ENCODE peak calls at places on chromosomes 2 and 18, in six cellular contexts. C is GM23248, M is PC-3, Y is GM23338, W is SK-N-SH, N is MM.1S. U is an unnamed sample. For H3F3A, the result is how much of the 10 kb centered on the place peaks cover.

GRCh38 chr18:75320506-75320905 is 107.0 kb downstream of the SMIM21 start:
- DNase-seq in C (no peak), M (no peak), Y (no peak), W (no peak), N (no peak), U (no peak)

GRCh38 chr2:239257511-239257937 is 143.3 kb downstream of the HDAC4 start:
- DNase-seq in C (peak), M (peak), Y (no peak), W (no peak), N (peak), U (no peak)

GRCh38 chr2:159968282-159968900 is 94.0 kb downstream of the PLA2R1 start:
- DNase-seq in C (peak), M (peak), Y (peak), W (peak), N (peak), U (peak)

GRCh38 chr2:130728549-130729310 is at the start of gene GPR148:
- DNase-seq in C (no peak), M (no peak), Y (no peak), W (no peak), N (no peak), U (no peak)

GRCh38 chr2:26573241-26573925 is 67.8 kb downstream of the CIB4 start:
- DNase-seq in C (no peak), M (no peak), Y (no peak), W (no peak), N (no peak), U (no peak)

GRCh38 chr2:27407798-27408491 is 1.4 kb downstream of the PPM1G start:
- DNase-seq in C (peak), M (peak), Y (peak), W (peak), N (no peak), U (peak)

GRCh38 chr2:128577141-128577930 is 258.7 kb upstream of the HS6ST1 start:
- DNase-seq in C (no peak), M (no peak), Y (no peak), W (no peak), N (no peak), U (no peak)

GRCh38 chr2:26016012-26016742 is 17.7 kb upstream of the RAB10 start:
- DNase-seq in C (no peak), M (no peak), Y (no peak), W (no peak), N (no peak), U (no peak)

GRCh38 chr2:12982149-12982584 is 265.4 kb downstream of the TRIB2 start:
- DNase-seq in C (peak), M (no peak), Y (no peak), W (peak), N (no peak), U (no peak)

GRCh38 chr2:164877927-164878326 is 36.3 kb upstream of the COBLL1 start:
- DNase-seq in C (no peak), M (no peak), Y (no peak), W (no peak), N (no peak), U (no peak)

GRCh38 chr2:236568068-236568921 is 1.3 kb upstream of the ACKR3 start:
- DNase-seq in C (peak), M (no peak), Y (peak), W (peak), N (peak), U (peak)

GRCh38 chr2:82823892-82824291 is 1635.2 kb downstream of the SUCLG1 start:
- DNase-seq in C (no peak), M (no peak), Y (no peak), W (no peak), N (no peak), U (no peak)

GRCh38 chr2:128305555-128306080 is 13.1 kb downstream of the HS6ST1 start:
- DNase-seq in C (peak), M (peak), Y (no peak), W (no peak), N (no peak), U (no peak)

GRCh38 chr2:98212291-98212690 is 125.3 kb downstream of the VWA3B start:
- DNase-seq in C (no peak), M (no peak), Y (no peak), W (no peak), N (no peak), U (peak)
- TF ChIP-seq EZH2phosphoT487 in C (no peak), M (no peak), Y (no peak), W (no peak), N (no peak), U (no peak)

DNA sequence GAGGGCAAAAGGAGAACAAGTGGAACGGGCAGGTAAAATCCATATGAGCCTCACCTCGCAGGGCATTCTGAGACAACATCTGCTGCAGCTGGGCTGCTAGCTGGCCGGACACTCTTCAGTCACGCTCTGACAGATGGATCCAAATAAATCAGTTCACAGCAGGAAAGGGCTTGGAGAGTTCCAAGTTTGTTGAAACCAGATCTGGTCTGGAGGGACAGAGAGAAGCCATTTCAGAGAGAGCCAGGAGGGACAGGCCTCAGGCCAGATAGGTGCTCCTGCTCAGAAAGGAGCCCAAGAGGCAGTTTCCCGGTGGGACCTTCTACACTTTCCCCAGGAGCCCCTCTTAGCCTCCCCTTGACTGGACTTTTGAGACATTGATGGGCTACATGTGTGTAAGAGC is 28.2 kb upstream of the TNP1 start:
- DNase-seq in C (no peak), M (no peak), Y (no peak), W (no peak), N (no peak), U (no peak)
- H3F3A ChIP-seq in C (under half), M (under half), Y (under half), W (under half), N (under half), U (under half)

GRCh38 chr2:153623020-153623419 is 144.5 kb upstream of the RPRM start:
- DNase-seq in C (no peak), M (no peak), Y (no peak), W (no peak), N (no peak), U (no peak)
- TF ChIP-seq EZH2phosphoT487 in C (no peak), M (no peak), Y (no peak), W (no peak), N (no peak), U (no peak)

GRCh38 chr2:47312504-47312875 is 90.5 kb upstream of the MSH2 start:
- DNase-seq in C (no peak), M (no peak), Y (no peak), W (no peak), N (no peak), U (no peak)
- H3F3A ChIP-seq in C (under half), M (under half), Y (under half), W (under half), N (under half), U (under half)

GRCh38 chr2:100451734-100452133 is 18.5 kb upstream of the NMS start:
- DNase-seq in C (no peak), M (peak), Y (no peak), W (no peak), N (no peak), U (no peak)
- TF ChIP-seq EZH2phosphoT487 in C (no peak), M (no peak), Y (no peak), W (no peak), N (no peak), U (no peak)

DNA sequence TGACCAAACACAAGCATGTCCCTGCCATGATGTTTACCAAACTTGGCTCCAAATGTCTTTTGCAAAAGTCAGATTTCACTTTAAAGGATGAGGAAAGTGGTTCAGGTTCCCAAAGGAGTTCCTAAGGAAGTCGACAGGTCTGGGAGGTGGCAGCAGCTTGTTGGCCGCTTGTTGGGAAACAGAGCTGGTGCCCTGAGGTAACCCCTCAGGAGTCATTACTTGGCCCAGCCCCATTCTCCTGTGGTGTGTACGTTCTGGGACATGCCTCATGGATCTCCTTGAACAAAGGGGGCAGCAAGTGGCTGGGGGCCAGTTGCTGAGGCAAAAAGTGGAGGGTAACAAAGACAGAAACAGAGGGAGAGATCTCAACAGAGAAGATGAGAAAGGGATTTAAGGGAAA is 10.9 kb downstream of the TMBIM1 start:
- DNase-seq in C (peak), M (peak), Y (no peak), W (no peak), N (no peak), U (no peak)
- H3F3A ChIP-seq in C (under half), M (under half), Y (under half), W (under half), N (under half), U (under half)

GRCh38 chr2:70087703-70088507 is 628 bp downstream of the PCBP1 start:
- DNase-seq in C (peak), M (peak), Y (peak), W (peak), N (peak), U (peak)
- TF ChIP-seq EZH2phosphoT487 in C (no peak), M (no peak), Y (no peak), W (no peak), N (no peak), U (no peak)

U was measured in neural progenitor cell.